ENCODE peak calls at places on chromosomes 1 and 21, in six cellular contexts. One of them, this sample, is unnamed.

GRCh38 chr1:226548281-226549093 is at the start of gene STUM:
- DNase-seq in right lobe of liver: no peak
- DNase-seq in GM12865: no peak
- DNase-seq in dorsolateral prefrontal cortex: no peak
- DNase-seq in BJ: no peak
- DNase-seq in mucosa of descending colon: peak
- DNase-seq in this sample: no peak

GRCh38 chr1:22340066-22340465 is 111.6 kb upstream of the ZBTB40 start:
- DNase-seq in GM12865: no peak
- DNase-seq in mucosa of descending colon: no peak
- DNase-seq in right lobe of liver: no peak
- DNase-seq in dorsolateral prefrontal cortex: no peak
- DNase-seq in BJ: no peak
- DNase-seq in this sample: no peak

GRCh38 chr1:169163059-169163458 is 56.6 kb downstream of the ATP1B1 start:
- DNase-seq in BJ: no peak
- DNase-seq in dorsolateral prefrontal cortex: no peak
- DNase-seq in GM12865: peak
- DNase-seq in mucosa of descending colon: no peak
- DNase-seq in right lobe of liver: no peak
- DNase-seq in this sample: no peak

GRCh38 chr1:213884942-213885341 is 102.8 kb upstream of the PROX1 start:
- DNase-seq in BJ: no peak
- DNase-seq in right lobe of liver: no peak
- DNase-seq in GM12865: no peak
- DNase-seq in mucosa of descending colon: no peak
- DNase-seq in dorsolateral prefrontal cortex: no peak
- DNase-seq in this sample: no peak

GRCh38 chr21:46008893-46009635 is 27.5 kb downstream of the COL6A1 start:
- DNase-seq in mucosa of descending colon: no peak
- DNase-seq in BJ: no peak
- DNase-seq in dorsolateral prefrontal cortex: no peak
- DNase-seq in GM12865: no peak
- DNase-seq in right lobe of liver: no peak
- DNase-seq in this sample: no peak

GRCh38 chr1:210259496-210259895 is 26.9 kb downstream of the SERTAD4 start:
- DNase-seq in dorsolateral prefrontal cortex: no peak
- DNase-seq in mucosa of descending colon: no peak
- DNase-seq in right lobe of liver: no peak
- DNase-seq in BJ: peak
- DNase-seq in GM12865: no peak
- DNase-seq in this sample: no peak

GRCh38 chr1:227558807-227559186 is 4.6 kb upstream of the ZNF678 start:
- DNase-seq in dorsolateral prefrontal cortex: no peak
- DNase-seq in right lobe of liver: no peak
- DNase-seq in mucosa of descending colon: peak
- DNase-seq in BJ: no peak
- DNase-seq in GM12865: no peak
- DNase-seq in this sample: no peak

GRCh38 chr21:35136586-35137254 is 87.6 kb upstream of the RUNX1 start:
- DNase-seq in BJ: no peak
- DNase-seq in dorsolateral prefrontal cortex: no peak
- DNase-seq in GM12865: no peak
- DNase-seq in right lobe of liver: no peak
- DNase-seq in mucosa of descending colon: no peak
- DNase-seq in this sample: no peak

GRCh38 chr1:185541861-185542260 is 192.3 kb upstream of the HMCN1 start:
- DNase-seq in dorsolateral prefrontal cortex: no peak
- DNase-seq in BJ: peak
- DNase-seq in mucosa of descending colon: no peak
- DNase-seq in right lobe of liver: no peak
- DNase-seq in GM12865: no peak
- DNase-seq in this sample: no peak

GRCh38 chr1:40930174-40930573 is 49.3 kb upstream of the CTPS1 start:
- DNase-seq in GM12865: no peak
- DNase-seq in mucosa of descending colon: no peak
- DNase-seq in right lobe of liver: peak
- DNase-seq in dorsolateral prefrontal cortex: no peak
- DNase-seq in BJ: no peak
- DNase-seq in this sample: no peak

GRCh38 chr1:86352096-86352495 is 44.0 kb downstream of the ODF2L start:
- DNase-seq in dorsolateral prefrontal cortex: no peak
- DNase-seq in BJ: no peak
- DNase-seq in GM12865: no peak
- DNase-seq in mucosa of descending colon: no peak
- DNase-seq in right lobe of liver: no peak
- DNase-seq in this sample: no peak

GRCh38 chr1:227733751-227734545 is 1.2 kb downstream of the JMJD4 start:
- DNase-seq in dorsolateral prefrontal cortex: no peak
- DNase-seq in GM12865: no peak
- DNase-seq in mucosa of descending colon: no peak
- DNase-seq in right lobe of liver: peak
- DNase-seq in BJ: no peak
- DNase-seq in this sample: no peak

GRCh38 chr1:207794861-207795260 is 43.0 kb downstream of the CD46 start:
- DNase-seq in BJ: no peak
- DNase-seq in right lobe of liver: no peak
- DNase-seq in mucosa of descending colon: no peak
- DNase-seq in dorsolateral prefrontal cortex: no peak
- DNase-seq in GM12865: no peak
- DNase-seq in this sample: no peak

GRCh38 chr1:239718997-239719628 is 332.7 kb downstream of the CHRM3 start:
- DNase-seq in dorsolateral prefrontal cortex: no peak
- DNase-seq in mucosa of descending colon: no peak
- DNase-seq in GM12865: no peak
- DNase-seq in right lobe of liver: no peak
- DNase-seq in BJ: no peak
- DNase-seq in this sample: no peak

GRCh38 chr1:15468145-15468544 is 7.8 kb upstream of the CELA2B start:
- DNase-seq in right lobe of liver: no peak
- DNase-seq in BJ: no peak
- DNase-seq in mucosa of descending colon: no peak
- DNase-seq in dorsolateral prefrontal cortex: no peak
- DNase-seq in GM12865: no peak
- DNase-seq in this sample: no peak

GRCh38 chr1:229991104-229991513 is 75.9 kb upstream of the GALNT2 start:
- DNase-seq in right lobe of liver: no peak
- DNase-seq in mucosa of descending colon: no peak
- DNase-seq in GM12865: no peak
- DNase-seq in dorsolateral prefrontal cortex: no peak
- DNase-seq in BJ: no peak
- DNase-seq in this sample: no peak

GRCh38 chr21:43034098-43034497 is 41.5 kb downstream of the CBS start:
- DNase-seq in mucosa of descending colon: no peak
- DNase-seq in right lobe of liver: no peak
- DNase-seq in BJ: no peak
- DNase-seq in GM12865: no peak
- DNase-seq in dorsolateral prefrontal cortex: no peak
- DNase-seq in this sample: no peak

GRCh38 chr1:150516616-150517015 is 1.1 kb downstream of the FALEC start:
- DNase-seq in BJ: no peak
- DNase-seq in GM12865: peak
- DNase-seq in mucosa of descending colon: no peak
- DNase-seq in right lobe of liver: no peak
- DNase-seq in dorsolateral prefrontal cortex: no peak
- DNase-seq in this sample: no peak

GRCh38 chr1:235511470-235512240 is 7.4 kb upstream of the B3GALNT2 start:
- DNase-seq in GM12865: no peak
- DNase-seq in dorsolateral prefrontal cortex: no peak
- DNase-seq in mucosa of descending colon: no peak
- DNase-seq in BJ: no peak
- DNase-seq in right lobe of liver: no peak
- DNase-seq in this sample: no peak

GRCh38 chr1:110065841-110066240 is 4.6 kb downstream of the ALX3 start:
- DNase-seq in dorsolateral prefrontal cortex: no peak
- DNase-seq in GM12865: no peak
- DNase-seq in right lobe of liver: no peak
- DNase-seq in BJ: no peak
- DNase-seq in mucosa of descending colon: no peak
- DNase-seq in this sample: no peak

GRCh38 chr1:236471653-236472052 is 52.1 kb upstream of the LGALS8 start:
- DNase-seq in dorsolateral prefrontal cortex: no peak
- DNase-seq in BJ: no peak
- DNase-seq in mucosa of descending colon: no peak
- DNase-seq in right lobe of liver: no peak
- DNase-seq in GM12865: no peak
- DNase-seq in this sample: no peak

GRCh38 chr1:56787330-56787729 is 31.9 kb downstream of the FYB2 start:
- DNase-seq in BJ: no peak
- DNase-seq in GM12865: no peak
- DNase-seq in mucosa of descending colon: no peak
- DNase-seq in dorsolateral prefrontal cortex: no peak
- DNase-seq in right lobe of liver: no peak
- DNase-seq in this sample: no peak

GRCh38 chr21:34792504-34793089 is 123.8 kb downstream of the CLIC6 start:
- DNase-seq in mucosa of descending colon: no peak
- DNase-seq in BJ: no peak
- DNase-seq in right lobe of liver: no peak
- DNase-seq in GM12865: no peak
- DNase-seq in dorsolateral prefrontal cortex: no peak
- DNase-seq in this sample: no peak

GRCh38 chr1:191160837-191161236 is 683.2 kb upstream of the BRINP3 start:
- DNase-seq in dorsolateral prefrontal cortex: no peak
- DNase-seq in BJ: no peak
- DNase-seq in GM12865: no peak
- DNase-seq in mucosa of descending colon: no peak
- DNase-seq in right lobe of liver: no peak
- DNase-seq in this sample: no peak

GRCh38 chr1:2210786-2211185 is 16.2 kb upstream of the FAAP20 start:
- DNase-seq in dorsolateral prefrontal cortex: no peak
- DNase-seq in right lobe of liver: peak
- DNase-seq in GM12865: no peak
- DNase-seq in mucosa of descending colon: peak
- DNase-seq in BJ: no peak
- DNase-seq in this sample: no peak
- TF ChIP-seq CTCF in dorsolateral prefrontal cortex: no peak
- TF ChIP-seq CTCF in right lobe of liver: no peak
- TF ChIP-seq CTCF in GM12865: no peak
- TF ChIP-seq CTCF in mucosa of descending colon: no peak
- TF ChIP-seq CTCF in BJ: no peak
- TF ChIP-seq CTCF in this sample: no peak

GRCh38 chr1:12184008-12184681 is 17.4 kb downstream of the TNFRSF1B start:
- DNase-seq in GM12865: no peak
- DNase-seq in right lobe of liver: peak
- DNase-seq in mucosa of descending colon: peak
- DNase-seq in dorsolateral prefrontal cortex: no peak
- DNase-seq in BJ: no peak
- DNase-seq in this sample: peak
- H3K4me3 ChIP-seq in GM12865: no peak
- H3K4me3 ChIP-seq in right lobe of liver: no peak
- H3K4me3 ChIP-seq in mucosa of descending colon: no peak
- H3K4me3 ChIP-seq in dorsolateral prefrontal cortex: peak
- H3K4me3 ChIP-seq in BJ: no peak
- H3K4me3 ChIP-seq in this sample: no peak

GRCh38 chr1:18401921-18402320 is 78.8 kb upstream of the KLHDC7A start:
- DNase-seq in GM12865: no peak
- DNase-seq in right lobe of liver: no peak
- DNase-seq in dorsolateral prefrontal cortex: no peak
- DNase-seq in BJ: no peak
- DNase-seq in mucosa of descending colon: no peak
- DNase-seq in this sample: no peak

GRCh38 chr1:18396247-18396646 is 84.5 kb upstream of the KLHDC7A start:
- DNase-seq in BJ: no peak
- DNase-seq in GM12865: no peak
- DNase-seq in mucosa of descending colon: no peak
- DNase-seq in dorsolateral prefrontal cortex: no peak
- DNase-seq in right lobe of liver: no peak
- DNase-seq in this sample: peak

GRCh38 chr1:18400347-18401102 is 80.2 kb upstream of the KLHDC7A start:
- DNase-seq in mucosa of descending colon: peak
- DNase-seq in GM12865: no peak
- DNase-seq in dorsolateral prefrontal cortex: no peak
- DNase-seq in right lobe of liver: no peak
- DNase-seq in BJ: no peak
- DNase-seq in this sample: no peak

GRCh38 chr1:18397636-18398035 is 83.1 kb upstream of the KLHDC7A start:
- DNase-seq in GM12865: no peak
- DNase-seq in right lobe of liver: no peak
- DNase-seq in mucosa of descending colon: no peak
- DNase-seq in dorsolateral prefrontal cortex: no peak
- DNase-seq in BJ: no peak
- DNase-seq in this sample: no peak

GRCh38 chr1:18398791-18399551 is 81.8 kb upstream of the KLHDC7A start:
- DNase-seq in mucosa of descending colon: no peak
- DNase-seq in dorsolateral prefrontal cortex: no peak
- DNase-seq in GM12865: no peak
- DNase-seq in BJ: no peak
- DNase-seq in right lobe of liver: no peak
- DNase-seq in this sample: no peak
- TF ChIP-seq CTCF in mucosa of descending colon: no peak
- TF ChIP-seq CTCF in dorsolateral prefrontal cortex: no peak
- TF ChIP-seq CTCF in GM12865: no peak
- TF ChIP-seq CTCF in BJ: no peak
- TF ChIP-seq CTCF in right lobe of liver: no peak
- TF ChIP-seq CTCF in this sample: peak

GRCh38 chr1:26543444-26543835 is 13.9 kb downstream of the RPS6KA1 start:
- DNase-seq in dorsolateral prefrontal cortex: no peak
- DNase-seq in right lobe of liver: no peak
- DNase-seq in mucosa of descending colon: no peak
- DNase-seq in BJ: no peak
- DNase-seq in GM12865: no peak
- DNase-seq in this sample: no peak
- H3K4me3 ChIP-seq in dorsolateral prefrontal cortex: peak
- H3K4me3 ChIP-seq in right lobe of liver: peak
- H3K4me3 ChIP-seq in mucosa of descending colon: no peak
- H3K4me3 ChIP-seq in BJ: no peak
- H3K4me3 ChIP-seq in GM12865: peak
- H3K4me3 ChIP-seq in this sample: no peak

DNA sequence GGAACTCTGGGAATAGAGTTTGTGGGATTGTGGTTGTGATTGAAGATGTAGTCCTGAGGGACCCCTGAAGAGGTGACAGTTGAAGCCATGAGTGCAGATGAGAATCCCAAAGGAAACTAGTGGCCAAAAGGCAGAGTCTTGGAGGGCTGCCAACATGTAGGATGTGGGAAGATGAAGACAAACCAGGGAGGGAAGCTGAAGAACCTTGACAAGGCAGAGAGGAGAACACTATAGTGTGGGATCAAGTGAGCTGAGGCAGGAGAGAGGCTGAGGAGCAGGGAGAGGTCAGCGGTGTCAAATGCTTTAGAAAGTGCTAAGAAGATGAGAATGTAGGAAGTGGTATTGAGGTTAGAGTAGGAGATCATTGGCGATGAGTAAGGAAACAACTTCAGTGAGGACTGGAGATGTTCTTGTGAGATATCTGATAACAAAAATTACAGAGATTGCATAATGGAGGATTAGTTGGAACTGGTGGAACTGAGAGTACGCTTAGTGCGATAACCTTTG is 88.5 kb upstream of the VCAM1 start:
- DNase-seq in right lobe of liver: no peak
- DNase-seq in mucosa of descending colon: no peak
- DNase-seq in dorsolateral prefrontal cortex: no peak
- DNase-seq in GM12865: no peak
- DNase-seq in BJ: no peak
- DNase-seq in this sample: peak
- TF ChIP-seq CTCF in right lobe of liver: no peak
- TF ChIP-seq CTCF in mucosa of descending colon: no peak
- TF ChIP-seq CTCF in dorsolateral prefrontal cortex: no peak
- TF ChIP-seq CTCF in GM12865: no peak
- TF ChIP-seq CTCF in BJ: no peak
- TF ChIP-seq CTCF in this sample: no peak

GRCh38 chr1:85307987-85308836 is 31.8 kb upstream of the BCL10 start:
- DNase-seq in BJ: no peak
- DNase-seq in GM12865: peak
- DNase-seq in right lobe of liver: peak
- DNase-seq in mucosa of descending colon: peak
- DNase-seq in dorsolateral prefrontal cortex: peak
- DNase-seq in this sample: no peak
- H3K4me3 ChIP-seq in BJ: no peak
- H3K4me3 ChIP-seq in GM12865: no peak
- H3K4me3 ChIP-seq in right lobe of liver: no peak
- H3K4me3 ChIP-seq in mucosa of descending colon: no peak
- H3K4me3 ChIP-seq in dorsolateral prefrontal cortex: peak
- H3K4me3 ChIP-seq in this sample: no peak

This sample was measured in epithelial cell of proximal tubule.